ENCODE peak calls at places on chromosomes 4 and X, in six cellular contexts. Q is H9, F is IMR-90, X is mesenchymal stem cell, K is H1, I is trophoblast cell. O is an unnamed sample.

GRCh38 chr4:30725562-30725961 is 5.4 kb downstream of the PCDH7 start:
- DNase-seq in Q (no peak), F (no peak), X (no peak), K (no peak), I (no peak), O (no peak)

GRCh38 chrX:12901486-12901885 is 4.9 kb upstream of the TLR8 start:
- DNase-seq in Q (peak; percentile 52), F (peak; percentile 39), X (peak; percentile 30), K (no peak), I (peak; percentile 16), O (peak; percentile 4)

GRCh38 chrX:124502144-124502543 is 155.8 kb downstream of the SH2D1A start:
- DNase-seq in Q (no peak), F (no peak), X (no peak), K (no peak), I (no peak), O (no peak)

GRCh38 chr4:11805837-11806236 is 377.1 kb upstream of the HS3ST1 start:
- DNase-seq in Q (no peak), F (peak; percentile 1), X (peak; percentile 31), K (no peak), I (no peak), O (no peak)

GRCh38 chr4:186067757-186068385 is 1.1 kb upstream of the TLR3 start:
- DNase-seq in Q (peak; percentile 52), F (peak; percentile 19), X (peak; percentile 39), K (peak; percentile 10), I (peak; percentile 65), O (no peak)

GRCh38 chrX:12794654-12795053 is 3.4 kb downstream of the PRPS2 start:
- DNase-seq in Q (no peak), F (no peak), X (no peak), K (no peak), I (no peak), O (no peak)

GRCh38 chrX:155216179-155216939 is at the start of gene VBP1:
- DNase-seq in Q (peak; percentile 96), F (peak; percentile 96), X (peak; percentile 97), K (peak; percentile 84), I (peak; percentile 81), O (peak; percentile 87)

GRCh38 chrX:750812-751211 is 120.2 kb downstream of the SHOX start:
- DNase-seq in Q (no peak), F (no peak), X (no peak), K (no peak), I (no peak), O (no peak)

GRCh38 chr4:41656572-41657301 is 91.8 kb downstream of the PHOX2B start:
- DNase-seq in Q (no peak), F (no peak), X (no peak), K (no peak), I (no peak), O (no peak)

GRCh38 chr4:125676156-125676555 is 361.4 kb downstream of the FAT4 start:
- DNase-seq in Q (no peak), F (no peak), X (no peak), K (no peak), I (no peak), O (no peak)

GRCh38 chr4:125681240-125681639 is 366.5 kb downstream of the FAT4 start:
- DNase-seq in Q (no peak), F (no peak), X (no peak), K (no peak), I (no peak), O (no peak)

GRCh38 chr4:125677665-125678307 is 363.0 kb downstream of the FAT4 start:
- DNase-seq in Q (no peak), F (no peak), X (peak; percentile 18), K (no peak), I (no peak), O (no peak)

GRCh38 chr4:125679989-125680388 is 365.2 kb downstream of the FAT4 start:
- DNase-seq in Q (no peak), F (no peak), X (no peak), K (no peak), I (no peak), O (no peak)

DNA sequence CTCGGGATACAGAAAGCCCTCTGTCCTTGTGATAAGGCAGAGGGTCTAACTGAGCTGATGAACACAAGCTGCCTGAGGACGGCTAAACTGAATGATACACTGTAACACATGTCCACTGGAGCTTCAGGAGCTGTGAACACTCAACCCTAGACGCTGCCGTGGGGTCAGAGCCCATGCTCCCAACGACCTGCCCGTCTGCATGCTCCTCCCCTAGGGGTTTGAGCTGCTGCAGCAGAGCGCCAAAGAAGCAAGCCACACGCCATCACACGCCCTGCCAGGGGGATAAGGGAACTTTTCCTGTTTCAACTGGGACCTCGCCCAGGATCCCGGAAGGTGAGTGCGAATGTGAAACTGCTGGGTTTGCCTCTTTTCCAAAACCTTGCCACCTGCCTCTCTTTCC is 361.8 kb downstream of the FAT4 start:
- DNase-seq in Q (no peak), F (no peak), X (no peak), K (no peak), I (no peak), O (no peak)
- H3K14ac ChIP-seq in Q (no peak overlapping the region), F (no peak overlapping the region), X (no peak overlapping the region), K (no peak overlapping the region), I (no peak overlapping the region), O (no peak overlapping the region)

GRCh38 chr4:125316391-125316780 is 1.6 kb downstream of the FAT4 start:
- DNase-seq in Q (peak; percentile 56), F (no peak), X (no peak), K (no peak), I (no peak), O (peak; percentile 6)

GRCh38 chr4:125316781-125317525 is 2.2 kb downstream of the FAT4 start:
- DNase-seq in Q (peak; percentile 64), F (peak; percentile 35), X (peak; percentile 64), K (no peak), I (no peak), O (peak; percentile 30)

GRCh38 chr4:125314676-125315570 is at the start of gene FAT4:
- DNase-seq in Q (peak; percentile 96), F (peak; percentile 97), X (peak; percentile 99), K (peak; percentile 81), I (peak; percentile 66), O (peak; percentile 89)

GRCh38 chr4:125313989-125314602 is 659 bp upstream of the FAT4 start:
- DNase-seq in Q (no peak), F (peak; percentile 8), X (no peak), K (no peak), I (no peak), O (peak; percentile 48)

GRCh38 chr4:125315571-125316390 is 1.0 kb downstream of the FAT4 start:
- DNase-seq in Q (peak; percentile 57), F (peak; percentile 54), X (peak; percentile 71), K (no peak), I (no peak), O (peak; percentile 66)
- H3K23ac ChIP-seq in Q (no peak overlapping the region), F (peak overlapping the region; percentile 96), X (peak overlapping the region; percentile 32), K (no peak overlapping the region), I (no peak overlapping the region), O (no peak overlapping the region)

DNA sequence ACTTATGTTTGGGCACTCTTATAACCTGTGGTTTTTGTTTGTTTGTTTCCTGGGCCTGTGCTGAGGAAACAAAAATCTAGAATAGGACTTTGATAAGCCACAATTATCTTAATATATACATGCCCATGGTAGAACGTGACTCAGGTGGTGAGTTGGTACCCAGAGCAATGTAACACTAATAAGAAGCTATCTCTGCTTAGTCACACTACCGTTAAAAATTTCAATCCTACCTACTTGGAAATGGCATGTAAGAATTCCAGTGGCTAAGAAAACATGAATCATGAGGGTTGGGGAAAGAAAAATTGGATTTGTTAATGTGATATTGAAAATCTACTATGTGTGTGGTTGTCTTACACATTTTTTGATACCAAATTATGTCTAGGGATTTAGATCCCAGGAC is 30.5 kb upstream of the ADGRG2 start:
- DNase-seq in Q (no peak), F (peak; percentile 5), X (no peak), K (no peak), I (no peak), O (no peak)
- H2BK5ac ChIP-seq in Q (no peak overlapping the region), F (no peak overlapping the region), X (no peak overlapping the region), K (no peak overlapping the region), I (no peak overlapping the region), O (no peak overlapping the region)

GRCh38 chrX:63652086-63652775 is 132.8 kb downstream of the ARHGEF9 start:
- DNase-seq in Q (no peak), F (peak; percentile 21), X (no peak), K (no peak), I (no peak), O (no peak)

GRCh38 chrX:63661676-63662075 is 123.3 kb downstream of the ARHGEF9 start:
- DNase-seq in Q (no peak), F (no peak), X (peak; percentile 7), K (no peak), I (no peak), O (no peak)

GRCh38 chrX:63656871-63657580 is 128.0 kb downstream of the ARHGEF9 start:
- DNase-seq in Q (no peak), F (peak; percentile 78), X (peak; percentile 63), K (no peak), I (peak; percentile 59), O (no peak)

GRCh38 chrX:63658920-63659319 is 126.1 kb downstream of the ARHGEF9 start:
- DNase-seq in Q (no peak), F (no peak), X (peak; percentile 7), K (no peak), I (no peak), O (no peak)

DNA sequence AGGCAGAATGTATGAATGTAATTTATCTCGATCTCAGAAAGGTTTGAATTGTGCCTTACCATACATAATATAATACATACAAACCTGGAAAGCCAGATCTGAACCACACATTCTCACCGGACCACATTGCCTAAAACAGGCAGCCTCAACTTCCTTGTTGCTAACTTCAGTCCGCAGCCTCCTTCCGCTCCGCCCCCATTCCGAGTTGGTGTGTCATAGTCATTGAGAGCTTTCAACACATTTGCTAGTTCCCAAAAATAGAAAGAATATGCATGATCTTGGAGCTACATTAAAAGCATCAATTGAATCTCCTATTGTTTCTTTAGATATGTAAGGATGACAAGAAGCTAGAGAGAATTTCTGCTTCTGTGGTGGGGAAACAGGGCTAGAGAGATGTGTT is 127.2 kb downstream of the ARHGEF9 start:
- DNase-seq in Q (no peak), F (peak; percentile 78), X (peak; percentile 78), K (peak; percentile 0), I (peak; percentile 46), O (no peak)
- H3K14ac ChIP-seq in Q (no peak overlapping the region), F (peak overlapping the region; percentile 28), X (no peak overlapping the region), K (no peak overlapping the region), I (no peak overlapping the region), O (no peak overlapping the region)

DNA sequence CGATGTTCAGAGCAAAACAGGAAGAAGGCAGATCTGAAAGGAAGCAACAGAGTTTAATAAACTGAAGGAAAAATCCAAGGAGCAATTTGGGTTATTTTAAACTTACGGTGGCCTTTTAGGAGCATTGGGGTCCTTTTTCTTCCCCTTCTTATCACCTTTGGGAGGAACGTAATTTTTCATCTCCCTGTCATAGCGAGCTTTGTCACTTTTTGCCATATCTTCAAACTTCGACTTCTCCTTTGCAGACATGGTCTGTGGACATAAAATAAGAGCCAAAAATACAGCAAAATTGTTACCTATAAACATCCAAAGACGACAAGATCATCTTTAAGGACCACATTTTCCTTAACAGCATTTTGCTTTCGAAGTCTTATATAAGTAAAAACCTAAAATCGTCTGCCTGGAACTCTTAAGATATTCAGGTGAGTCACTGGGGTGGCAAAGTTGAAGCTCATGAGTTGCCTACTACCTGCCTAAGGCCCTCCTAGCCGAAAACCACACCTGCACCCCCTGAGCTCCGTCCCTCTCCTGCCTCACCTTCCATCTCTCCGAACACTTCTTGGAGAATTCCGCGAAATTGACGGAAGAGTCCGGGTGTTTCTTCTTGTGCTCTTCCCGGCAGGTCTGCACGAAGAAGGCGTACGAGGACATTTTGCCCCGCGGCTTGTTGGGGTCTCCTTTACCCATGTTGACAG is 1.0 kb downstream of the HMGB2 start:
- DNase-seq in Q (no peak), F (peak; percentile 1), X (peak; percentile 28), K (no peak), I (peak; percentile 0), O (no peak)
- H3K23ac ChIP-seq in Q (no peak overlapping the region), F (peak overlapping the region; percentile 79), X (no peak overlapping the region), K (no peak overlapping the region), I (no peak overlapping the region), O (no peak overlapping the region)

GRCh38 chr4:48779998-48780866 is at the start of gene FRYL:
- DNase-seq in Q (peak; percentile 100), F (peak; percentile 99), X (peak; percentile 100), K (peak; percentile 99), I (peak; percentile 100), O (peak; percentile 99)
- H2BK5ac ChIP-seq in Q (no peak within 1 kb of the TSS), F (peak within 1 kb of the TSS; percentile 78), X (peak within 1 kb of the TSS; percentile 97), K (peak within 1 kb of the TSS; percentile 73), I (peak within 1 kb of the TSS; percentile 80), O (peak within 1 kb of the TSS; percentile 83)

O was measured in neuronal stem cell.